ENCODE peak calls at places on chromosomes 5 and 9, in ten cellular contexts. D, B, L, C, E, S, Q, I, V and Z are unnamed samples. For H3K9me3, the result is how much of the 10 kb centered on the place peaks cover.

GRCh38 chr9:120265791-120266190 is 314.2 kb downstream of the CDK5RAP2 start:
- DNase-seq in D (no peak), B (no peak), L (no peak), C (no peak), E (no peak), S (no peak), Q (peak), I (no peak), V (no peak), Z (peak)

GRCh38 chr5:164184158-164184557 is 678.7 kb downstream of the MAT2B start:
- DNase-seq in D (no peak), B (no peak), L (no peak), C (no peak), E (no peak), S (no peak), Q (no peak), I (no peak), V (no peak), Z (no peak)

GRCh38 chr9:93871286-93871685 is 83.9 kb downstream of the BARX1 start:
- DNase-seq in D (no peak), B (no peak), L (no peak), C (no peak), E (no peak), S (no peak), Q (no peak), I (no peak), V (no peak), Z (no peak)

GRCh38 chr5:97764700-97765099 is 581.7 kb upstream of the RIOK2 start:
- DNase-seq in D (no peak), B (peak), L (no peak), C (peak), E (no peak), S (no peak), Q (peak), I (peak), V (no peak), Z (no peak)

GRCh38 chr9:77679696-77680359 is 31.7 kb upstream of the GNA14 start:
- DNase-seq in D (no peak), B (no peak), L (no peak), C (no peak), E (no peak), S (no peak), Q (no peak), I (no peak), V (no peak), Z (no peak)

GRCh38 chr5:142830241-142831018 is 60.3 kb downstream of the ARHGAP26 start:
- DNase-seq in D (no peak), B (peak), L (no peak), C (peak), E (no peak), S (no peak), Q (peak), I (peak), V (no peak), Z (no peak)

GRCh38 chr9:83280790-83281189 is 217.8 kb upstream of the RASEF start:
- DNase-seq in D (no peak), B (no peak), L (no peak), C (no peak), E (no peak), S (no peak), Q (no peak), I (no peak), V (no peak), Z (no peak)

GRCh38 chr5:139855946-139856540 is 60.4 kb downstream of the PSD2 start:
- DNase-seq in D (no peak), B (no peak), L (no peak), C (no peak), E (no peak), S (no peak), Q (no peak), I (no peak), V (peak), Z (no peak)

GRCh38 chr9:136488247-136489214 is 5.7 kb upstream of the SEC16A start:
- DNase-seq in D (peak), B (no peak), L (peak), C (peak), E (no peak), S (peak), Q (no peak), I (peak), V (peak), Z (peak)

GRCh38 chr9:114953917-114954316 is 23.5 kb upstream of the TNFSF8 start:
- DNase-seq in D (peak), B (peak), L (peak), C (peak), E (no peak), S (peak), Q (peak), I (peak), V (no peak), Z (no peak)

GRCh38 chr5:128015978-128016377 is 67.6 kb upstream of the SLC12A2 start:
- DNase-seq in D (no peak), B (no peak), L (no peak), C (no peak), E (no peak), S (no peak), Q (peak), I (no peak), V (no peak), Z (no peak)

GRCh38 chr9:109699019-109699418 is 81.0 kb upstream of the PALM2AKAP2 start:
- DNase-seq in D (no peak), B (no peak), L (no peak), C (peak), E (no peak), S (no peak), Q (peak), I (no peak), V (no peak), Z (no peak)

GRCh38 chr9:133950206-133950915 is 41.8 kb downstream of the VAV2 start:
- DNase-seq in D (no peak), B (no peak), L (no peak), C (no peak), E (no peak), S (no peak), Q (peak), I (no peak), V (peak), Z (peak)

GRCh38 chr5:68049053-68049713 is 166.4 kb upstream of the PIK3R1 start:
- DNase-seq in D (no peak), B (no peak), L (no peak), C (no peak), E (no peak), S (no peak), Q (peak), I (no peak), V (no peak), Z (no peak)

GRCh38 chr5:94431696-94432095 is 186.7 kb downstream of the KIAA0825 start:
- DNase-seq in D (no peak), B (no peak), L (no peak), C (no peak), E (no peak), S (no peak), Q (no peak), I (no peak), V (no peak), Z (no peak)

GRCh38 chr5:95850391-95850894 is 27.9 kb upstream of the GLRX start:
- DNase-seq in D (peak), B (no peak), L (no peak), C (no peak), E (no peak), S (no peak), Q (no peak), I (no peak), V (no peak), Z (no peak)

GRCh38 chr9:106862115-106862945 is 636 bp upstream of the ZNF462 start:
- DNase-seq in D (peak), B (no peak), L (peak), C (peak), E (no peak), S (peak), Q (peak), I (peak), V (no peak), Z (no peak)

GRCh38 chr5:90226433-90227099 is 183.0 kb downstream of the CETN3 start:
- DNase-seq in D (no peak), B (no peak), L (peak), C (no peak), E (no peak), S (peak), Q (no peak), I (no peak), V (no peak), Z (no peak)

GRCh38 chr9:96027271-96028131 is 152.0 kb downstream of the ERCC6L2 start:
- DNase-seq in D (no peak), B (no peak), L (no peak), C (no peak), E (no peak), S (no peak), Q (no peak), I (no peak), V (no peak), Z (no peak)

GRCh38 chr5:83914199-83914598 is 193.5 kb upstream of the HAPLN1 start:
- DNase-seq in D (no peak), B (no peak), L (no peak), C (no peak), E (no peak), S (no peak), Q (peak), I (no peak), V (no peak), Z (no peak)

GRCh38 chr5:56414056-56414455 is 180.9 kb upstream of the ANKRD55 start:
- DNase-seq in D (no peak), B (no peak), L (no peak), C (no peak), E (no peak), S (no peak), Q (no peak), I (no peak), V (no peak), Z (no peak)

GRCh38 chr5:134127376-134127861 is 12.9 kb downstream of the TCF7 start:
- DNase-seq in D (peak), B (no peak), L (no peak), C (no peak), E (no peak), S (no peak), Q (peak), I (no peak), V (peak), Z (peak)

GRCh38 chr5:83955916-83956315 is 235.3 kb upstream of the HAPLN1 start:
- DNase-seq in D (no peak), B (peak), L (no peak), C (peak), E (no peak), S (no peak), Q (peak), I (no peak), V (no peak), Z (no peak)

GRCh38 chr9:14515564-14516198 is 177.6 kb downstream of the ZDHHC21 start:
- DNase-seq in D (no peak), B (no peak), L (no peak), C (no peak), E (no peak), S (no peak), Q (peak), I (no peak), V (no peak), Z (peak)

GRCh38 chr9:70407081-70407503 is 7.4 kb downstream of the KLF9 start:
- DNase-seq in D (no peak), B (peak), L (no peak), C (no peak), E (no peak), S (no peak), Q (peak), I (peak), V (no peak), Z (no peak)

GRCh38 chr9:36749461-36749860 is 176.8 kb downstream of the MELK start:
- DNase-seq in D (no peak), B (no peak), L (no peak), C (no peak), E (no peak), S (no peak), Q (no peak), I (no peak), V (no peak), Z (no peak)

GRCh38 chr5:38872826-38873225 is 27.0 kb downstream of the OSMR start:
- DNase-seq in D (no peak), B (no peak), L (no peak), C (no peak), E (no peak), S (no peak), Q (no peak), I (no peak), V (no peak), Z (no peak)

GRCh38 chr5:548256-548655 is 24.0 kb upstream of the SLC9A3 start:
- DNase-seq in D (peak), B (no peak), L (peak), C (no peak), E (no peak), S (peak), Q (no peak), I (no peak), V (peak), Z (peak)

GRCh38 chr5:68067353-68067752 is 148.2 kb upstream of the PIK3R1 start:
- DNase-seq in D (no peak), B (no peak), L (no peak), C (no peak), E (no peak), S (no peak), Q (no peak), I (no peak), V (no peak), Z (no peak)

GRCh38 chr5:73088026-73088425 is 32.3 kb upstream of the TMEM171 start:
- DNase-seq in D (no peak), B (no peak), L (no peak), C (peak), E (no peak), S (no peak), Q (peak), I (no peak), V (no peak), Z (no peak)

DNA sequence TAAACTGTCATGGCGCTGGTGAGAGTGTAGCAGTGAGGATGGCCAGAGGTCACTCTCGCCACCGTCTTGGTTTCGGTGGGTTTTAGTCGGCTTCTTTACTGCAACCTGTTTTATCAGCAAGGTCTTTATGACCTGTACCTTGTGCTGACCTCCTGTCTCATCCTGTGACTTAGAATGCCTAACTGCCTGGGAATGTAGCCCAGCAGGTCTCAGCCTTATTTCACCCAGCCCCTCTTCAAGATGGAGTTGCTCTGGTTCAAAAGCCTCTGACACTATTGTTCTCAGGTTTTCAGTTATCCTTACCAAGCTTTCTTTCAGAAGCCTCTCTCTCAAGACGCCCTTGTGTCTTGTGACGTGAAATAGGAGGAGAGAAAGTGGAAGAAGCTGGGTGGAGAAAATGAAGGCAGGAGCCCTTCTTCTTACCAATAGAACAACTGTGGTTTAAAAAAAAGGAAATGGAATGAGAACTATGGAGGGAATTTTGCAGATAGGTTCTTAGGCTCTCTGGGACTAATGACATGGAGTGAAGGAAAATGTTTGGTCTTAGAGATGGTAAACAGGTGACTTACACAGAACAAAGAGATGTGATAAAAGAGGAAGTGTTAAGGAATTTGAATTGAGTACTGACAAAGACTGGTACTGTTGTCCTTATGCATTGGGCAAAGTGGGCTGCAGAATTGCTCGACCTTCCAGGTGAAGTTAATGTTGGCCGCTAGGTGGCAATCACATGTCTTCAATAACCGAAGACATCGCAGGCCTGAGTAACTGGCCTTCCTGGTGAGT is 133.3 kb upstream of the RAI14 start:
- DNase-seq in D (peak), B (peak), L (peak), C (peak), E (peak), S (peak), Q (peak), I (peak), V (no peak), Z (no peak)
- TF ChIP-seq CTCF in D (peak), B (peak), L (peak), C (peak), E (peak), S (peak), Q (peak), I (peak), V (peak), Z (peak)

DNA sequence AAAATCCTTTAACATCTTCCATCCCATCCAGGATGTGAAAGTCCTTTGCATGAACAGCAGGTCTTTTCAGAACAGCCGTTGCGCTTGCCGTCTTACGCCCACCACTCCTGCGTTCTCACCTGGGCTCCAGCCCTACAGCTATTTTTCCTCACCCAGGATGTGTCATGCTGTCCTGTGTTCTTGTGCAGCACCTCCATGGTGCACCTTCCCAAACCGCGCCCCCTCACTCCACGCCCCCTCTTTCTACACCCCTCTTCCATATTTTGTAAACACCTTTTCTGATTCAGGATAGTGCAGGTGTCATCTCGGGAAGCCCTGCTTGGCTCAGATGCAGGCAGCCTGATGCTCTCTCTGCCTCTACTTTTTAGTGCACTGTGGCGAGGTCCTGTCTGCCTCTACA is 18.4 kb downstream of the CAMK4 start:
- DNase-seq in D (no peak), B (no peak), L (no peak), C (no peak), E (no peak), S (no peak), Q (no peak), I (no peak), V (no peak), Z (no peak)
- H3K4me3 ChIP-seq in D (no peak), B (no peak), L (no peak), C (no peak), E (no peak), S (no peak), Q (no peak), I (no peak), V (no peak), Z (no peak)

GRCh38 chr9:3956081-3956701 is 343.7 kb downstream of the GLIS3 start:
- DNase-seq in D (no peak), B (no peak), L (no peak), C (no peak), E (no peak), S (no peak), Q (no peak), I (no peak), V (no peak), Z (no peak)
- H3K9me3 ChIP-seq in D (under half), B (under half), L (under half), C (under half), E (under half), S (under half), Q (under half), I (under half), V (under half), Z (under half)

GRCh38 chr5:87536365-87536764 is 123.6 kb upstream of the CCNH start:
- DNase-seq in D (no peak), B (no peak), L (no peak), C (no peak), E (no peak), S (no peak), Q (no peak), I (no peak), V (no peak), Z (no peak)

GRCh38 chr5:87541668-87542067 is 128.9 kb upstream of the CCNH start:
- DNase-seq in D (no peak), B (no peak), L (no peak), C (no peak), E (no peak), S (no peak), Q (peak), I (no peak), V (no peak), Z (no peak)

GRCh38 chr5:87541033-87541432 is 128.3 kb upstream of the CCNH start:
- DNase-seq in D (peak), B (no peak), L (peak), C (peak), E (peak), S (peak), Q (peak), I (peak), V (no peak), Z (peak)

DNA sequence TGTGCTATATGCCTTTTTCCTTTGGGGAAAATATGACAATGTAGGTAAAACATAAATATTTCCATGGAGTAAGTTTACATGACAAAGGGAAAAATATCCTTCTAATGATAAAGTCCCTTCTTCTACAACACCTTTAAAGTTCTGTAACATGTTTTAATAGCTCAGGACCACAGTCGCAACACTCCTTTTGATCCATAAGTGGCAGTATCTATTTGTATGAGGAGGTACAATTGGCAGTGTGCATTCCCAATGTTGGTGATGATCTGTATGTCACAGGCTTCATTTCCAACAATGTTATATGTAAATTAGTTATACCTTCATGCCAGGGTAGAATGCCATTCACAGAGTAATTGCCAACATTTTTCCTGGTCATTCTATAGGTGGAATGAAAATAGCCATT is 127.1 kb upstream of the CCNH start:
- DNase-seq in D (no peak), B (no peak), L (no peak), C (peak), E (no peak), S (no peak), Q (no peak), I (no peak), V (no peak), Z (no peak)
- TF ChIP-seq CTCF in D (no peak), B (no peak), L (no peak), C (peak), E (no peak), S (no peak), Q (no peak), I (no peak), V (no peak), Z (no peak)

DNA sequence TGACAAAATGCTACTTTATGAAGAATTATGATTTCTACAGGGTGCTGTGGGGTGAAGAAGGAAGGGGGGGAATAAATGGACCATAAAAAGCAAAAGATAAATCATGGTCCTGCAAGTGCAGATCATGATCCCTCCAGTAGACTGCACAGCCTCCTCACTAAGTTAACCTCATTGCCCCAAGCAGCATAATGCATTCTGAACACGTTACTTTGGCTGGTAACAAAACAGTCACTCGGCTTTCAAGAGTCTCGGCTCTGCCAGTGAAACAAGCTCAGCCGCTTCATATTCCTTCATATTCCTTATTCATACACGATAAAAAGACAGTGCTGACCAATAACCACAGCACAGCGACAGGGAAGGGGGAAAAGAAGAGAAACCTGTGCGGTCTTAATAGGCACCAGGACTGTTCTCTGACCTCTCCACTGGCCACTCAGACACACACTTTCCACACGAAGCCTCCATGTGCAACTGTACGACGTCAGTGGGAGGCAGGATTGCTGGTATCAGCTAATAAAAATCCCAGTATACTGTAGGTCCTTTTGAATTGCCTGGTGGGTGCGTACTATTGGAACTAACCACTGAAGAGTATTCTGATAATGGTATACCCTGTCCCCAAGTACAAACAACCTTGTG is 60.5 kb downstream of the ANKH start:
- DNase-seq in D (no peak), B (no peak), L (no peak), C (no peak), E (no peak), S (no peak), Q (no peak), I (no peak), V (no peak), Z (no peak)
- H3K4me3 ChIP-seq in D (no peak), B (no peak), L (no peak), C (no peak), E (no peak), S (no peak), Q (no peak), I (no peak), V (no peak), Z (peak)

DNA sequence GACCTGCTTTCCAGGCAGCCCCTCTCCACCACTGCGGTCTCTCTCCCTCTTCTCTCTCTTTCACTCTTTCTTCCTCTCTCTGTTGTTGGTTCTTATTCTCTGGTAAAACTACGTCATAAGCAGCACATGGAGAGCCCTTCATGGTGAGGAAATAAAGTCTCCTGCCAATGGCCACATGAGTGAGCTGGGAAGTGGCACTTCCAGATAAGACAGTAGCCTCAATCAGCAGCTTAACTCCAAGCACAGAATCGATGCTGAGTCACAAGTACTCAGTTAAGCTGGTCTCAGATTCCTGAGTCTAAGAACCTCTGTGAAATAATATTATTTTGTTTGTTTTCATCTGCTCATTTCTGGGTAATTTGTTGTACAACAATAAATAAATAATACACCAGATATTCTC is 500.1 kb downstream of the GABRG2 start:
- DNase-seq in D (no peak), B (no peak), L (no peak), C (no peak), E (no peak), S (no peak), Q (no peak), I (no peak), V (no peak), Z (no peak)
- H3K9me3 ChIP-seq in D (under half), B (under half), L (under half), C (under half), E (under half), S (under half), Q (under half), I (under half), V (under half), Z (under half)